ENCODE peak calls at places on chromosomes 16 and 17, in nine cellular contexts. X is NCI-H1417; W is endothelial cell; T is Right ventricle myocardium superior; L is SIG-M5; P is activated naive CD4-positive, alpha-beta T cell; F is NCI-H1092 treated with DMSO at 0.1 percent for 48 hours; N is NCI-H2081; O is activated T-helper 9 cell treated with anti-CD3 and anti-CD28 coated beads, Interleukin-2, amount 50 U/mL, for 16 hours. B is an unnamed sample.

GRCh38 chr17:32783602-32784001 is 93.3 kb downstream of the MYO1D start:
- DNase-seq in L (no peak), T (no peak), P (no peak), O (no peak), W (no peak), F (peak; percentile 70), X (peak; percentile 61), N (peak; percentile 45), B (peak; percentile 86)

GRCh38 chr16:89385712-89386111 is 104.6 kb downstream of the ANKRD11 start:
- DNase-seq in L (no peak), F (no peak), P (no peak), T (no peak), X (no peak), W (no peak), N (no peak), O (no peak), B (no peak)

GRCh38 chr17:77892031-77892430 is 66.5 kb upstream of the TNRC6C start:
- DNase-seq in F (no peak), L (no peak), N (no peak), T (no peak), O (no peak), W (no peak), X (no peak), P (no peak), B (no peak)

GRCh38 chr17:10033982-10034381 is 128.9 kb upstream of the RCVRN start:
- DNase-seq in L (peak; percentile 72), P (no peak), W (no peak), O (no peak), T (peak; percentile 57), X (no peak), N (no peak), F (no peak), B (no peak)

GRCh38 chr17:80104321-80104955 is 3.1 kb downstream of the GAA start:
- DNase-seq in X (peak; percentile 88), P (no peak), L (no peak), T (no peak), O (no peak), N (peak; percentile 43), F (peak; percentile 84), W (no peak), B (no peak)

GRCh38 chr17:73288534-73289302 is 23.1 kb downstream of the CDC42EP4 start:
- DNase-seq in W (no peak), O (no peak), T (peak; percentile 83), F (no peak), P (no peak), L (no peak), N (no peak), X (no peak), B (no peak)

GRCh38 chr17:41539979-41540701 is 12.0 kb upstream of the KRT19 start:
- DNase-seq in L (no peak), X (peak; percentile 36), W (no peak), F (peak; percentile 6), T (no peak), P (no peak), N (peak; percentile 77), O (no peak), B (no peak)

GRCh38 chr17:53765129-53765528 is 57.6 kb upstream of the KIF2B start:
- DNase-seq in P (no peak), N (no peak), X (no peak), L (no peak), W (no peak), T (no peak), O (no peak), F (no peak), B (no peak)

GRCh38 chr16:11273721-11274324 is 394 bp upstream of the PRM3 start:
- DNase-seq in L (no peak), W (no peak), X (no peak), F (no peak), T (no peak), P (no peak), O (no peak), N (no peak), B (no peak)

GRCh38 chr16:86142801-86143236 is 243.9 kb downstream of the IRF8 start:
- DNase-seq in T (no peak), F (no peak), X (no peak), N (no peak), P (no peak), L (no peak), W (no peak), O (no peak), B (no peak)

GRCh38 chr17:43199633-43200032 is 12.0 kb upstream of the TMEM106A start:
- DNase-seq in L (no peak), T (no peak), O (no peak), N (no peak), F (no peak), P (no peak), X (no peak), W (no peak), B (no peak)

GRCh38 chr17:72030067-72030899 is 90.5 kb upstream of the SOX9 start:
- DNase-seq in L (no peak), F (no peak), N (no peak), T (peak; percentile 48), O (no peak), X (peak; percentile 43), P (no peak), W (peak; percentile 66), B (no peak)

GRCh38 chr17:62797959-62798358 is 10.2 kb downstream of the MARCHF10 start:
- DNase-seq in O (no peak), F (no peak), N (no peak), L (no peak), W (no peak), P (no peak), T (no peak), X (no peak), B (no peak)

GRCh38 chr16:23132921-23133532 is 16.2 kb downstream of the USP31 start:
- DNase-seq in X (no peak), F (no peak), T (peak; percentile 71), N (no peak), O (no peak), P (no peak), W (no peak), L (no peak), B (no peak)

GRCh38 chr16:54422159-54422558 is 135.6 kb upstream of the IRX3 start:
- DNase-seq in F (no peak), X (no peak), P (no peak), W (no peak), L (no peak), O (no peak), N (no peak), T (no peak), B (no peak)

GRCh38 chr16:25051446-25052160 is 36.4 kb upstream of the ARHGAP17 start:
- DNase-seq in F (no peak), N (no peak), P (no peak), W (no peak), O (no peak), T (no peak), L (no peak), X (no peak), B (peak; percentile 86)

GRCh38 chr16:88779406-88780099 is 5.5 kb downstream of the PIEZO1 start:
- DNase-seq in T (peak; percentile 64), P (no peak), N (no peak), X (no peak), W (no peak), F (no peak), O (no peak), L (no peak), B (no peak)

GRCh38 chr17:38897176-38897575 is 27.3 kb downstream of the LASP1 start:
- DNase-seq in T (peak; percentile 92), N (no peak), O (no peak), L (no peak), W (no peak), P (no peak), X (no peak), F (no peak), B (no peak)

GRCh38 chr17:75518201-75518600 is 1.9 kb downstream of the TSEN54 start:
- DNase-seq in F (no peak), T (no peak), L (no peak), W (no peak), P (no peak), X (no peak), O (no peak), N (no peak), B (no peak)

GRCh38 chr17:8430966-8431365 is 4.7 kb upstream of the NDEL1 start:
- DNase-seq in T (peak; percentile 78), F (no peak), P (no peak), O (no peak), X (no peak), L (no peak), N (no peak), W (no peak), B (no peak)

GRCh38 chr17:64200080-64201042 is 62.7 kb downstream of the TEX2 start:
- DNase-seq in X (no peak), T (no peak), W (no peak), L (no peak), F (no peak), N (peak; percentile 38), P (no peak), O (no peak), B (peak; percentile 25)

GRCh38 chr17:2238432-2239169 is 65.0 kb downstream of the SMG6 start:
- DNase-seq in P (no peak), O (no peak), W (no peak), N (no peak), F (no peak), X (no peak), T (peak; percentile 70), L (no peak), B (no peak)

GRCh38 chr17:78717431-78717980 is 64.6 kb downstream of the CYTH1 start:
- DNase-seq in X (peak; percentile 50), N (peak; percentile 53), P (no peak), F (peak; percentile 79), T (no peak), O (no peak), L (no peak), W (no peak), B (no peak)

GRCh38 chr17:58330997-58331814 is 2.6 kb upstream of the TSPOAP1 start:
- DNase-seq in F (no peak), N (no peak), L (no peak), X (no peak), O (peak; percentile 71), P (peak; percentile 57), T (no peak), W (no peak), B (no peak)

GRCh38 chr17:77558846-77559626 is 399.5 kb upstream of the TNRC6C start:
- DNase-seq in W (no peak), F (no peak), X (no peak), L (no peak), P (no peak), T (no peak), N (no peak), O (no peak), B (no peak)

GRCh38 chr17:64385187-64386083 is 5.2 kb downstream of the PECAM1 start:
- DNase-seq in X (no peak), T (peak; percentile 58), O (no peak), P (no peak), L (no peak), N (no peak), W (no peak), F (no peak), B (no peak)

GRCh38 chr17:28773736-28774135 is 29.9 kb downstream of the TRAF4 start:
- DNase-seq in O (no peak), P (no peak), F (no peak), L (no peak), T (no peak), X (no peak), N (no peak), W (no peak), B (peak; percentile 78)

GRCh38 chr17:5870231-5870953 is 199.8 kb upstream of the WSCD1 start:
- DNase-seq in F (no peak), O (no peak), N (no peak), T (no peak), X (no peak), W (no peak), P (no peak), L (no peak), B (peak; percentile 4)

GRCh38 chr16:88301886-88302285 is 80.9 kb upstream of the ZNF469 start:
- DNase-seq in O (no peak), L (no peak), N (no peak), W (no peak), P (no peak), T (no peak), F (no peak), X (no peak), B (no peak)

GRCh38 chr17:39231587-39232551 is 6.1 kb upstream of the STAC2 start:
- DNase-seq in W (peak; percentile 70), O (peak; percentile 36), L (no peak), X (peak; percentile 54), F (no peak), P (no peak), N (no peak), T (peak; percentile 64), B (no peak)

GRCh38 chr17:33303254-33303653 is 10.2 kb upstream of the ASIC2 start:
- DNase-seq in P (no peak), O (no peak), X (no peak), F (no peak), W (no peak), T (no peak), L (no peak), N (no peak), B (no peak)

B was measured in trophoblast cell.